ENCODE peak calls at places on chromosomes 11 and 22, in nine cellular contexts. Y is LoVo, H is Daoy, A is NCI-H1436 treated with DMSO at 0.1 percent for 48 hours, Q is RWPE1, B is Calu3, E is sigmoid colon, W is GM12891, O is G401. C is an unnamed sample.

GRCh38 chr22:38958359-38958943 is 1.0 kb downstream of the APOBEC3A start:
- DNase-seq in O (no peak), B (no peak), H (no peak), Y (no peak), A (no peak), W (no peak), Q (no peak), E (no peak), C (no peak)

GRCh38 chr11:126109941-126110731 is 47.5 kb upstream of the CDON start:
- DNase-seq in H (peak; percentile 59), Y (peak; percentile 28), W (no peak), Q (no peak), B (peak; percentile 12), E (no peak), O (peak; percentile 86), A (no peak), C (no peak)

GRCh38 chr11:35145249-35145648 is 6.3 kb downstream of the CD44 start:
- DNase-seq in E (no peak), B (peak; percentile 61), O (no peak), A (no peak), W (no peak), Y (no peak), H (peak; percentile 97), Q (no peak), C (no peak)

GRCh38 chr11:99489561-99489960 is 468.8 kb downstream of the CNTN5 start:
- DNase-seq in O (no peak), E (no peak), Q (no peak), B (no peak), H (no peak), W (no peak), A (no peak), Y (no peak), C (no peak)

GRCh38 chr11:14015711-14016110 is 53.2 kb downstream of the SPON1 start:
- DNase-seq in E (no peak), B (peak; percentile 37), W (no peak), Y (peak; percentile 82), H (peak; percentile 82), A (no peak), O (no peak), Q (peak; percentile 17), C (no peak)

GRCh38 chr11:66701432-66702240 is 23.9 kb upstream of the RBM4B start:
- DNase-seq in Q (no peak), A (no peak), O (no peak), Y (no peak), E (no peak), W (no peak), H (no peak), B (no peak), C (no peak)

GRCh38 chr22:30000566-30000965 is 79.7 kb upstream of the HORMAD2 start:
- DNase-seq in Q (no peak), A (no peak), W (no peak), B (no peak), H (peak; percentile 46), Y (no peak), E (no peak), O (no peak), C (no peak)

GRCh38 chr22:21009638-21010425 is 5.1 kb upstream of the P2RX6 start:
- DNase-seq in A (no peak), Q (no peak), W (no peak), H (peak; percentile 41), B (peak; percentile 47), O (no peak), Y (peak; percentile 25), E (no peak), C (no peak)

C was measured in NCI-H2107.